ENCODE peak calls at places on chromosomes 6 and 20, in nine cellular contexts. One of them, this sample, is unnamed.

GRCh38 chr6:18265787-18266523 is 1.6 kb upstream of the DEK start:
- DNase-seq in A549: no peak
- DNase-seq in heart right ventricle: no peak
- DNase-seq in lung: no peak
- DNase-seq in HCT116: no peak
- DNase-seq in fibroblast of lung: no peak
- DNase-seq in IMR-90: no peak
- DNase-seq in breast epithelium: no peak
- DNase-seq in gastrocnemius medialis: no peak
- DNase-seq in this sample: no peak

GRCh38 chr20:44746367-44747165 is 901 bp downstream of the KCNK15 start:
- DNase-seq in A549: no peak
- DNase-seq in lung: no peak
- DNase-seq in heart right ventricle: no peak
- DNase-seq in HCT116: no peak
- DNase-seq in breast epithelium: no peak
- DNase-seq in IMR-90: no peak
- DNase-seq in fibroblast of lung: no peak
- DNase-seq in gastrocnemius medialis: no peak
- DNase-seq in this sample: no peak

GRCh38 chr6:10268111-10268510 is 146.8 kb downstream of the TFAP2A start:
- DNase-seq in A549: no peak
- DNase-seq in HCT116: no peak
- DNase-seq in IMR-90: no peak
- DNase-seq in heart right ventricle: no peak
- DNase-seq in breast epithelium: no peak
- DNase-seq in fibroblast of lung: no peak
- DNase-seq in lung: no peak
- DNase-seq in gastrocnemius medialis: no peak
- DNase-seq in this sample: no peak

GRCh38 chr6:166786704-166787293 is 159.7 kb upstream of the RPS6KA2 start:
- DNase-seq in HCT116: peak; percentile 62
- DNase-seq in IMR-90: peak; percentile 65
- DNase-seq in fibroblast of lung: peak; percentile 53
- DNase-seq in lung: peak; percentile 32
- DNase-seq in A549: peak; percentile 63
- DNase-seq in gastrocnemius medialis: no peak
- DNase-seq in breast epithelium: no peak
- DNase-seq in heart right ventricle: peak; percentile 42
- DNase-seq in this sample: peak; percentile 79

GRCh38 chr6:87965806-87966205 is 81.8 kb upstream of the SPACA1 start:
- DNase-seq in gastrocnemius medialis: no peak
- DNase-seq in heart right ventricle: no peak
- DNase-seq in lung: no peak
- DNase-seq in A549: no peak
- DNase-seq in fibroblast of lung: no peak
- DNase-seq in breast epithelium: no peak
- DNase-seq in IMR-90: no peak
- DNase-seq in HCT116: no peak
- DNase-seq in this sample: no peak

GRCh38 chr20:4100679-4101078 is 85.3 kb upstream of the RNF24 start:
- DNase-seq in breast epithelium: no peak
- DNase-seq in A549: no peak
- DNase-seq in HCT116: no peak
- DNase-seq in gastrocnemius medialis: no peak
- DNase-seq in fibroblast of lung: peak; percentile 44
- DNase-seq in lung: no peak
- DNase-seq in IMR-90: peak; percentile 77
- DNase-seq in heart right ventricle: no peak
- DNase-seq in this sample: no peak

GRCh38 chr20:57991211-57991841 is 237.1 kb downstream of the ANKRD60 start:
- DNase-seq in fibroblast of lung: peak; percentile 84
- DNase-seq in HCT116: no peak
- DNase-seq in breast epithelium: peak; percentile 89
- DNase-seq in gastrocnemius medialis: no peak
- DNase-seq in lung: no peak
- DNase-seq in IMR-90: no peak
- DNase-seq in heart right ventricle: no peak
- DNase-seq in A549: peak; percentile 61
- DNase-seq in this sample: no peak

GRCh38 chr20:51604851-51605250 is 62.3 kb upstream of the NFATC2 start:
- DNase-seq in IMR-90: no peak
- DNase-seq in fibroblast of lung: no peak
- DNase-seq in A549: no peak
- DNase-seq in lung: no peak
- DNase-seq in breast epithelium: no peak
- DNase-seq in gastrocnemius medialis: no peak
- DNase-seq in HCT116: no peak
- DNase-seq in heart right ventricle: no peak
- DNase-seq in this sample: no peak

GRCh38 chr20:23257106-23257761 is 93.4 kb upstream of the NXT1 start:
- DNase-seq in A549: no peak
- DNase-seq in lung: no peak
- DNase-seq in gastrocnemius medialis: no peak
- DNase-seq in HCT116: no peak
- DNase-seq in heart right ventricle: no peak
- DNase-seq in breast epithelium: no peak
- DNase-seq in fibroblast of lung: peak; percentile 36
- DNase-seq in IMR-90: peak; percentile 27
- DNase-seq in this sample: peak; percentile 32

GRCh38 chr6:39664173-39664572 is 61.0 kb downstream of the KIF6 start:
- DNase-seq in breast epithelium: no peak
- DNase-seq in A549: no peak
- DNase-seq in fibroblast of lung: no peak
- DNase-seq in HCT116: no peak
- DNase-seq in heart right ventricle: no peak
- DNase-seq in IMR-90: no peak
- DNase-seq in gastrocnemius medialis: no peak
- DNase-seq in lung: no peak
- DNase-seq in this sample: no peak

GRCh38 chr6:159075506-159076100 is 30.8 kb upstream of the TAGAP start:
- DNase-seq in fibroblast of lung: no peak
- DNase-seq in IMR-90: no peak
- DNase-seq in breast epithelium: no peak
- DNase-seq in A549: no peak
- DNase-seq in HCT116: no peak
- DNase-seq in heart right ventricle: no peak
- DNase-seq in gastrocnemius medialis: no peak
- DNase-seq in lung: no peak
- DNase-seq in this sample: no peak

GRCh38 chr20:51233345-51233744 is 210.4 kb upstream of the KCNG1 start:
- DNase-seq in breast epithelium: no peak
- DNase-seq in gastrocnemius medialis: no peak
- DNase-seq in fibroblast of lung: no peak
- DNase-seq in A549: no peak
- DNase-seq in lung: no peak
- DNase-seq in IMR-90: no peak
- DNase-seq in heart right ventricle: no peak
- DNase-seq in HCT116: no peak
- DNase-seq in this sample: no peak

GRCh38 chr6:20315456-20315855 is 86.2 kb upstream of the E2F3 start:
- DNase-seq in gastrocnemius medialis: no peak
- DNase-seq in HCT116: no peak
- DNase-seq in lung: no peak
- DNase-seq in fibroblast of lung: no peak
- DNase-seq in breast epithelium: no peak
- DNase-seq in heart right ventricle: no peak
- DNase-seq in IMR-90: no peak
- DNase-seq in A549: no peak
- DNase-seq in this sample: no peak

GRCh38 chr20:50308513-50309279 is 118.1 kb downstream of the CEBPB start:
- DNase-seq in lung: peak; percentile 78
- DNase-seq in fibroblast of lung: peak; percentile 99
- DNase-seq in A549: peak; percentile 98
- DNase-seq in breast epithelium: peak; percentile 88
- DNase-seq in IMR-90: peak; percentile 100
- DNase-seq in gastrocnemius medialis: peak; percentile 79
- DNase-seq in HCT116: peak; percentile 42
- DNase-seq in heart right ventricle: peak; percentile 90
- DNase-seq in this sample: peak; percentile 16

GRCh38 chr20:31673943-31674463 is 36.3 kb downstream of the COX4I2 start:
- DNase-seq in lung: no peak
- DNase-seq in IMR-90: no peak
- DNase-seq in gastrocnemius medialis: no peak
- DNase-seq in fibroblast of lung: no peak
- DNase-seq in HCT116: no peak
- DNase-seq in breast epithelium: no peak
- DNase-seq in heart right ventricle: no peak
- DNase-seq in A549: no peak
- DNase-seq in this sample: no peak

GRCh38 chr20:48530957-48531356 is 296.8 kb downstream of the PREX1 start:
- DNase-seq in lung: no peak
- DNase-seq in HCT116: no peak
- DNase-seq in fibroblast of lung: no peak
- DNase-seq in A549: no peak
- DNase-seq in gastrocnemius medialis: no peak
- DNase-seq in breast epithelium: no peak
- DNase-seq in IMR-90: no peak
- DNase-seq in heart right ventricle: no peak
- DNase-seq in this sample: no peak

GRCh38 chr6:130697661-130698535 is 129.3 kb upstream of the SMLR1 start:
- DNase-seq in HCT116: peak; percentile 49
- DNase-seq in lung: no peak
- DNase-seq in heart right ventricle: peak; percentile 12
- DNase-seq in A549: peak; percentile 25
- DNase-seq in fibroblast of lung: peak; percentile 52
- DNase-seq in IMR-90: peak; percentile 66
- DNase-seq in breast epithelium: no peak
- DNase-seq in gastrocnemius medialis: no peak
- DNase-seq in this sample: peak; percentile 70

GRCh38 chr6:21437583-21437982 is 156.0 kb upstream of the SOX4 start:
- DNase-seq in fibroblast of lung: peak; percentile 73
- DNase-seq in gastrocnemius medialis: no peak
- DNase-seq in IMR-90: no peak
- DNase-seq in A549: no peak
- DNase-seq in heart right ventricle: no peak
- DNase-seq in lung: no peak
- DNase-seq in breast epithelium: no peak
- DNase-seq in HCT116: no peak
- DNase-seq in this sample: no peak

GRCh38 chr20:62228982-62229545 is 9.0 kb upstream of the HRH3 start:
- DNase-seq in lung: no peak
- DNase-seq in A549: no peak
- DNase-seq in fibroblast of lung: no peak
- DNase-seq in HCT116: no peak
- DNase-seq in IMR-90: no peak
- DNase-seq in breast epithelium: no peak
- DNase-seq in heart right ventricle: no peak
- DNase-seq in gastrocnemius medialis: no peak
- DNase-seq in this sample: no peak

GRCh38 chr20:54212226-54212625 is 4.3 kb downstream of the PFDN4 start:
- DNase-seq in breast epithelium: no peak
- DNase-seq in lung: no peak
- DNase-seq in heart right ventricle: no peak
- DNase-seq in A549: no peak
- DNase-seq in gastrocnemius medialis: no peak
- DNase-seq in fibroblast of lung: peak; percentile 86
- DNase-seq in IMR-90: peak; percentile 66
- DNase-seq in HCT116: no peak
- DNase-seq in this sample: peak; percentile 84

DNA sequence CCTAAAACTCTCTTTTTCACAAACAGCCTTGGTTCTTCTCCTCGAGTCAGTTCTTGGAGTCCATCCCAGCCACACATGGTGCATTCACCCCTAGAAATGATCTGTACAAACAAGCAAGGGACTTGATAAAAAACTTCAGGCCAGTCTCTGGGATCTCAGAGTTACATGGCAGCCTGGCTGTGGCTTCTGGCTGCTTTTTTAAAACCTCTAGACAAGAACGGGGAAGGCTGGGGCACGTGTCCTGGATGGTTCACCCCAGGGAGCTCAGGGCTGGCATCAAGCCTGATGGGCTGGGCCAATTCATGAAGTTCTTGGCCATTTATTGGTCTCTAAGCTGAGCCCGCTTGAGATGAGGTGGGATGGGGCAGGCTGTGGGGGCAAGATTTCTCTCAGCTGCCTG is 10.4 kb upstream of the ZFAND3 start:
- DNase-seq in heart right ventricle: peak; percentile 38
- DNase-seq in gastrocnemius medialis: no peak
- DNase-seq in fibroblast of lung: peak; percentile 38
- DNase-seq in IMR-90: peak; percentile 44
- DNase-seq in breast epithelium: no peak
- DNase-seq in HCT116: no peak
- DNase-seq in A549: no peak
- DNase-seq in lung: no peak
- DNase-seq in this sample: no peak
- H3K27ac ChIP-seq in heart right ventricle: no peak overlapping the region
- H3K27ac ChIP-seq in gastrocnemius medialis: no peak overlapping the region
- H3K27ac ChIP-seq in fibroblast of lung: no peak overlapping the region
- H3K27ac ChIP-seq in IMR-90: no peak overlapping the region
- H3K27ac ChIP-seq in breast epithelium: peak overlapping the region; percentile 7
- H3K27ac ChIP-seq in HCT116: no peak overlapping the region
- H3K27ac ChIP-seq in A549: no peak overlapping the region
- H3K27ac ChIP-seq in lung: no peak overlapping the region
- H3K27ac ChIP-seq in this sample: no peak overlapping the region

GRCh38 chr6:142374090-142374783 is 72.4 kb downstream of the ADGRG6 start:
- DNase-seq in lung: no peak
- DNase-seq in IMR-90: no peak
- DNase-seq in fibroblast of lung: no peak
- DNase-seq in breast epithelium: no peak
- DNase-seq in HCT116: no peak
- DNase-seq in heart right ventricle: no peak
- DNase-seq in A549: no peak
- DNase-seq in gastrocnemius medialis: no peak
- DNase-seq in this sample: no peak
- H3K4me1 ChIP-seq in lung: peaks cover 3% of the 10 kb centered on the region
- H3K4me1 ChIP-seq in IMR-90: peaks cover 17% of the 10 kb centered on the region
- H3K4me1 ChIP-seq in fibroblast of lung: peaks cover 13% of the 10 kb centered on the region
- H3K4me1 ChIP-seq in breast epithelium: peaks cover 7% of the 10 kb centered on the region
- H3K4me1 ChIP-seq in HCT116: peaks cover 75% of the 10 kb centered on the region
- H3K4me1 ChIP-seq in heart right ventricle: peaks cover 26% of the 10 kb centered on the region
- H3K4me1 ChIP-seq in A549: peaks cover 81% of the 10 kb centered on the region
- H3K4me1 ChIP-seq in gastrocnemius medialis: no peaks in the 10 kb centered on the region
- H3K4me1 ChIP-seq in this sample: peaks cover 45% of the 10 kb centered on the region

GRCh38 chr6:41545703-41546474 is at the start of gene FOXP4:
- DNase-seq in heart right ventricle: peak; percentile 90
- DNase-seq in HCT116: peak; percentile 85
- DNase-seq in breast epithelium: peak; percentile 85
- DNase-seq in A549: peak; percentile 90
- DNase-seq in lung: peak; percentile 92
- DNase-seq in gastrocnemius medialis: peak; percentile 86
- DNase-seq in IMR-90: peak; percentile 95
- DNase-seq in fibroblast of lung: peak; percentile 97
- DNase-seq in this sample: peak; percentile 96
- H3K27ac ChIP-seq in heart right ventricle: peak within 1 kb of the TSS; percentile 83
- H3K27ac ChIP-seq in HCT116: peak within 1 kb of the TSS; percentile 77
- H3K27ac ChIP-seq in breast epithelium: peak within 1 kb of the TSS; percentile 82
- H3K27ac ChIP-seq in A549: peak within 1 kb of the TSS; percentile 100
- H3K27ac ChIP-seq in lung: peak within 1 kb of the TSS; percentile 81
- H3K27ac ChIP-seq in gastrocnemius medialis: peak within 1 kb of the TSS; percentile 77
- H3K27ac ChIP-seq in IMR-90: peak within 1 kb of the TSS; percentile 34
- H3K27ac ChIP-seq in fibroblast of lung: no peak within 1 kb of the TSS
- H3K27ac ChIP-seq in this sample: peak within 1 kb of the TSS; percentile 71

DNA sequence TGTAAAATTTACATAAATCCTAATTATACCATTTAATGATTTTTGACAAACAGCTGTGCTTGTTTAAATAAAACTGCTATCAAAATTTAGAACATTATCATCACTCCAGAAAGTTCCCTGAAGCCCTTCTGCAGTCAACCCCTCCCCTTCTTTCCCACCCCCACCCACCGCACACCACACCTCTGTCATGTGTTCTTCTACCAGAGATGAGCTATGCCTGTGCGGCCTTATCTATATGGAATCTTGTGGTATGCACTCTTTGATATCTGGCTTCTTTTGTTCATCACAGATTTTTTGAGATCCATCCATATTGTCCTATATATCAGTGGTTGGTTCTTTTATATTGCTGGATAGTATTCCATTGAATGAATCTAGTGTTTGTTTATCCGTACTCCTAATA is 7.2 kb downstream of the MYLIP start:
- DNase-seq in A549: no peak
- DNase-seq in HCT116: no peak
- DNase-seq in fibroblast of lung: no peak
- DNase-seq in breast epithelium: no peak
- DNase-seq in heart right ventricle: no peak
- DNase-seq in gastrocnemius medialis: no peak
- DNase-seq in IMR-90: no peak
- DNase-seq in lung: no peak
- DNase-seq in this sample: no peak
- H3K4me1 ChIP-seq in A549: peaks cover 67% of the 10 kb centered on the region
- H3K4me1 ChIP-seq in HCT116: peaks cover 18% of the 10 kb centered on the region
- H3K4me1 ChIP-seq in fibroblast of lung: peaks cover 7% of the 10 kb centered on the region
- H3K4me1 ChIP-seq in breast epithelium: peaks cover 27% of the 10 kb centered on the region
- H3K4me1 ChIP-seq in heart right ventricle: peaks cover 92% of the 10 kb centered on the region
- H3K4me1 ChIP-seq in gastrocnemius medialis: peaks cover 99% of the 10 kb centered on the region
- H3K4me1 ChIP-seq in IMR-90: peaks cover 3% of the 10 kb centered on the region
- H3K4me1 ChIP-seq in lung: peaks cover 8% of the 10 kb centered on the region
- H3K4me1 ChIP-seq in this sample: peaks cover 57% of the 10 kb centered on the region

This sample was measured in cardiac muscle cell.